ENCODE peak calls at places on chromosomes 6 and 20, in four cellular contexts. One of them, this sample, is unnamed.

GRCh38 chr20:11822116-11822794 is 95.4 kb upstream of the BTBD3 start:
- DNase-seq in fibroblast of lung: no peak
- DNase-seq in fibroblast of the conjunctiva: no peak
- DNase-seq in brain microvascular endothelial cell: no peak
- DNase-seq in this sample: no peak

GRCh38 chr6:110537208-110538123 is 61.1 kb upstream of the SLC22A16 start:
- DNase-seq in fibroblast of the conjunctiva: peak; percentile 73
- DNase-seq in brain microvascular endothelial cell: peak; percentile 92
- DNase-seq in fibroblast of lung: peak; percentile 96
- DNase-seq in this sample: peak; percentile 94

GRCh38 chr6:97947841-97948240 is 664.8 kb upstream of the MMS22L start:
- DNase-seq in brain microvascular endothelial cell: peak; percentile 9
- DNase-seq in fibroblast of the conjunctiva: no peak
- DNase-seq in fibroblast of lung: peak; percentile 3
- DNase-seq in this sample: peak; percentile 78

GRCh38 chr20:1818895-1819294 is 76.3 kb upstream of the SIRPA start:
- DNase-seq in brain microvascular endothelial cell: no peak
- DNase-seq in fibroblast of the conjunctiva: no peak
- DNase-seq in fibroblast of lung: no peak
- DNase-seq in this sample: no peak

GRCh38 chr20:45450097-45450818 is 19.3 kb upstream of the WFDC2 start:
- DNase-seq in fibroblast of the conjunctiva: peak; percentile 21
- DNase-seq in fibroblast of lung: peak; percentile 64
- DNase-seq in brain microvascular endothelial cell: peak; percentile 27
- DNase-seq in this sample: peak; percentile 80

GRCh38 chr6:2235782-2236495 is 9.5 kb downstream of the GMDS start:
- DNase-seq in brain microvascular endothelial cell: no peak
- DNase-seq in fibroblast of the conjunctiva: no peak
- DNase-seq in fibroblast of lung: no peak
- DNase-seq in this sample: no peak

GRCh38 chr6:126217497-126217896 is 122.4 kb upstream of the CENPW start:
- DNase-seq in fibroblast of lung: no peak
- DNase-seq in brain microvascular endothelial cell: no peak
- DNase-seq in fibroblast of the conjunctiva: no peak
- DNase-seq in this sample: no peak

GRCh38 chr6:46948699-46949098 is 27.0 kb upstream of the ADGRF5 start:
- DNase-seq in brain microvascular endothelial cell: peak; percentile 55
- DNase-seq in fibroblast of lung: no peak
- DNase-seq in fibroblast of the conjunctiva: no peak
- DNase-seq in this sample: no peak

GRCh38 chr6:52735071-52735470 is 28.2 kb downstream of the GSTA2 start:
- DNase-seq in fibroblast of lung: no peak
- DNase-seq in fibroblast of the conjunctiva: no peak
- DNase-seq in brain microvascular endothelial cell: no peak
- DNase-seq in this sample: no peak

GRCh38 chr6:14844411-14844810 is 401.5 kb upstream of the JARID2 start:
- DNase-seq in brain microvascular endothelial cell: no peak
- DNase-seq in fibroblast of the conjunctiva: no peak
- DNase-seq in fibroblast of lung: no peak
- DNase-seq in this sample: no peak

GRCh38 chr6:132401120-132401940 is at the start of gene MOXD1:
- DNase-seq in fibroblast of lung: peak; percentile 47
- DNase-seq in fibroblast of the conjunctiva: no peak
- DNase-seq in brain microvascular endothelial cell: no peak
- DNase-seq in this sample: peak; percentile 37

GRCh38 chr6:79250559-79250958 is 16.1 kb upstream of the HMGN3 start:
- DNase-seq in fibroblast of the conjunctiva: no peak
- DNase-seq in brain microvascular endothelial cell: no peak
- DNase-seq in fibroblast of lung: no peak
- DNase-seq in this sample: peak; percentile 6

GRCh38 chr6:117441824-117442264 is 16.1 kb upstream of the ROS1 start:
- DNase-seq in brain microvascular endothelial cell: no peak
- DNase-seq in fibroblast of lung: peak; percentile 86
- DNase-seq in fibroblast of the conjunctiva: peak; percentile 56
- DNase-seq in this sample: no peak

GRCh38 chr6:132076452-132076851 is 125.3 kb upstream of the CCN2 start:
- DNase-seq in fibroblast of the conjunctiva: no peak
- DNase-seq in fibroblast of lung: no peak
- DNase-seq in brain microvascular endothelial cell: no peak
- DNase-seq in this sample: no peak

GRCh38 chr6:138371720-138372119 is 6.0 kb upstream of the SMIM28 start:
- DNase-seq in fibroblast of the conjunctiva: no peak
- DNase-seq in brain microvascular endothelial cell: peak; percentile 77
- DNase-seq in fibroblast of lung: no peak
- DNase-seq in this sample: no peak

GRCh38 chr6:3808759-3809514 is 40.2 kb upstream of the FAM50B start:
- DNase-seq in brain microvascular endothelial cell: peak; percentile 88
- DNase-seq in fibroblast of lung: peak; percentile 92
- DNase-seq in fibroblast of the conjunctiva: peak; percentile 83
- DNase-seq in this sample: peak; percentile 69

GRCh38 chr6:12415980-12416598 is 125.9 kb downstream of the EDN1 start:
- DNase-seq in fibroblast of lung: no peak
- DNase-seq in fibroblast of the conjunctiva: no peak
- DNase-seq in brain microvascular endothelial cell: no peak
- DNase-seq in this sample: no peak

GRCh38 chr6:16318953-16319720 is 80.8 kb downstream of the GMPR start:
- DNase-seq in brain microvascular endothelial cell: no peak
- DNase-seq in fibroblast of the conjunctiva: no peak
- DNase-seq in fibroblast of lung: no peak
- DNase-seq in this sample: no peak

GRCh38 chr6:15621203-15622044 is 41.4 kb downstream of the DTNBP1 start:
- DNase-seq in brain microvascular endothelial cell: peak; percentile 11
- DNase-seq in fibroblast of lung: no peak
- DNase-seq in fibroblast of the conjunctiva: no peak
- DNase-seq in this sample: peak; percentile 47

GRCh38 chr6:78810698-78811097 is 56.7 kb upstream of the IRAK1BP1 start:
- DNase-seq in fibroblast of the conjunctiva: peak; percentile 21
- DNase-seq in fibroblast of lung: no peak
- DNase-seq in brain microvascular endothelial cell: peak; percentile 49
- DNase-seq in this sample: no peak

GRCh38 chr6:142381845-142382378 is 80.1 kb downstream of the ADGRG6 start:
- DNase-seq in brain microvascular endothelial cell: no peak
- DNase-seq in fibroblast of lung: no peak
- DNase-seq in fibroblast of the conjunctiva: no peak
- DNase-seq in this sample: no peak

GRCh38 chr20:46568570-46569129 is 18.2 kb upstream of the OCSTAMP start:
- DNase-seq in fibroblast of the conjunctiva: peak; percentile 46
- DNase-seq in fibroblast of lung: peak; percentile 88
- DNase-seq in brain microvascular endothelial cell: peak; percentile 61
- DNase-seq in this sample: peak; percentile 40

GRCh38 chr20:13493143-13493542 is 145.6 kb downstream of the TASP1 start:
- DNase-seq in fibroblast of lung: no peak
- DNase-seq in fibroblast of the conjunctiva: no peak
- DNase-seq in brain microvascular endothelial cell: no peak
- DNase-seq in this sample: no peak

GRCh38 chr6:27066802-27067201 is 180.7 kb upstream of the PRSS16 start:
- DNase-seq in fibroblast of the conjunctiva: no peak
- DNase-seq in brain microvascular endothelial cell: no peak
- DNase-seq in fibroblast of lung: no peak
- DNase-seq in this sample: peak; percentile 92

This sample was measured in SK-MEL-5.